ENCODE peak calls at places on chromosomes 6 and 20, in six cellular contexts. W, J, H, Y, V and S are unnamed samples.

GRCh38 chr6:166402582-166403277 is 20.0 kb upstream of the MPC1 start:
- DNase-seq in W (no peak), V (no peak), J (peak), H (no peak), Y (no peak), S (no peak)

GRCh38 chr6:139742671-139743070 is 368.2 kb upstream of the CITED2 start:
- DNase-seq in H (no peak), W (no peak), V (no peak), Y (no peak), J (no peak), S (no peak)

GRCh38 chr6:46299253-46299652 is 128.5 kb upstream of the ENPP5 start:
- DNase-seq in W (no peak), H (no peak), Y (no peak), J (no peak), V (no peak), S (no peak)

GRCh38 chr6:30206799-30207618 is 6.2 kb downstream of the TRIM26 start:
- DNase-seq in H (no peak), Y (no peak), W (no peak), J (peak), V (no peak), S (no peak)

GRCh38 chr6:83467620-83468036 is 36.8 kb upstream of the ME1 start:
- DNase-seq in H (no peak), J (no peak), Y (no peak), W (peak), V (peak), S (peak)

GRCh38 chr6:100269189-100269588 is 195.5 kb downstream of the SIM1 start:
- DNase-seq in V (no peak), Y (no peak), W (no peak), H (no peak), J (peak), S (no peak)

GRCh38 chr6:157124855-157125254 is 198.5 kb downstream of the TMEM242 start:
- DNase-seq in W (no peak), J (no peak), H (no peak), Y (no peak), V (no peak), S (no peak)

GRCh38 chr6:125794342-125795137 is 3.8 kb downstream of the NCOA7 start:
- DNase-seq in H (no peak), V (no peak), J (peak), W (no peak), Y (no peak), S (no peak)

GRCh38 chr20:54598351-54598750 is 123.0 kb downstream of the DOK5 start:
- DNase-seq in V (no peak), W (no peak), J (no peak), Y (no peak), H (no peak), S (no peak)

GRCh38 chr6:74597266-74597665 is 608.6 kb downstream of the COL12A1 start:
- DNase-seq in V (no peak), J (peak), Y (no peak), W (no peak), H (no peak), S (no peak)

GRCh38 chr6:150417899-150418824 is 49.4 kb downstream of the IYD start:
- DNase-seq in H (no peak), J (peak), W (no peak), Y (peak), V (peak), S (peak)

GRCh38 chr20:5835870-5836269 is 85.7 kb downstream of the SHLD1 start:
- DNase-seq in Y (peak), J (no peak), V (no peak), H (no peak), W (no peak), S (no peak)

GRCh38 chr20:62500237-62500864 is 24.6 kb upstream of the GATA5 start:
- DNase-seq in W (peak), J (peak), Y (peak), V (peak), H (peak), S (no peak)

GRCh38 chr20:34578040-34578439 is 19.5 kb downstream of the MAP1LC3A start:
- DNase-seq in Y (no peak), V (no peak), J (no peak), H (no peak), W (no peak), S (no peak)

GRCh38 chr20:11850901-11851300 is 66.8 kb upstream of the BTBD3 start:
- DNase-seq in J (peak), W (no peak), Y (no peak), V (no peak), H (no peak), S (no peak)

GRCh38 chr20:18686696-18687095 is 98.8 kb downstream of the DTD1 start:
- DNase-seq in V (no peak), Y (no peak), J (no peak), W (no peak), H (no peak), S (no peak)

GRCh38 chr6:83193747-83194582 is 808 bp downstream of the RWDD2A start:
- DNase-seq in V (peak), Y (peak), W (no peak), J (peak), H (peak), S (no peak)

GRCh38 chr6:168597471-168597875 is 156.5 kb downstream of the SMOC2 start:
- DNase-seq in H (no peak), W (no peak), V (no peak), J (no peak), Y (no peak), S (no peak)

GRCh38 chr6:29696147-29697129 is 15.5 kb upstream of the ZFP57 start:
- DNase-seq in V (peak), H (no peak), Y (peak), W (no peak), J (peak), S (no peak)

GRCh38 chr6:4707011-4707410 is 69.2 kb upstream of the CDYL start:
- DNase-seq in H (no peak), V (no peak), Y (no peak), W (no peak), J (peak), S (no peak)

GRCh38 chr6:88569959-88570358 is 393.5 kb downstream of the RNGTT start:
- DNase-seq in J (no peak), H (no peak), Y (no peak), V (no peak), W (no peak), S (no peak)

GRCh38 chr6:26501482-26501986 is 1.4 kb downstream of the BTN1A1 start:
- DNase-seq in V (no peak), J (peak), Y (peak), W (no peak), H (peak), S (no peak)